ENCODE peak calls at places on chromosomes 2 and 18, in ten cellular contexts. U is GM12865; N is CD8-positive, alpha-beta memory T cell; S is cardiac muscle cell; M is CD4-positive, alpha-beta memory T cell; G is pancreas; V is epithelial cell of esophagus; B is GM23248; X is mesendoderm; A is body of pancreas. J is an unnamed sample.

GRCh38 chr2:237165405-237166276 is 80.0 kb downstream of the COPS8 start:
- DNase-seq in U (peak), N (no peak), S (peak), M (no peak), G (no peak), V (peak), B (peak), X (peak), A (no peak), J (no peak)

GRCh38 chr2:95234806-95235205 is 27.5 kb downstream of the ZNF892 start:
- DNase-seq in U (no peak), N (no peak), S (no peak), M (no peak), G (no peak), V (no peak), B (no peak), X (no peak), A (no peak), J (no peak)

GRCh38 chr2:99545622-99546021 is 55.8 kb upstream of the REV1 start:
- DNase-seq in U (no peak), N (no peak), S (no peak), M (no peak), G (no peak), V (no peak), B (no peak), X (no peak), A (no peak), J (no peak)

GRCh38 chr2:214104219-214104618 is 306.6 kb upstream of the VWC2L start:
- DNase-seq in U (no peak), N (no peak), S (no peak), M (no peak), G (no peak), V (no peak), B (no peak), X (no peak), A (no peak), J (no peak)

GRCh38 chr2:54512663-54513363 is 56.7 kb downstream of the SPTBN1 start:
- DNase-seq in U (no peak), N (no peak), S (no peak), M (no peak), G (no peak), V (no peak), B (no peak), X (no peak), A (no peak), J (peak)

GRCh38 chr2:10287766-10288165 is 14.9 kb upstream of the HPCAL1 start:
- DNase-seq in U (no peak), N (no peak), S (no peak), M (no peak), G (no peak), V (no peak), B (no peak), X (no peak), A (no peak), J (no peak)

GRCh38 chr2:150938586-150938985 is 323.1 kb downstream of the RBM43 start:
- DNase-seq in U (no peak), N (no peak), S (no peak), M (no peak), G (no peak), V (no peak), B (peak), X (no peak), A (no peak), J (no peak)

GRCh38 chr2:199273043-199273647 is 184.6 kb downstream of the SATB2 start:
- DNase-seq in U (no peak), N (no peak), S (no peak), M (no peak), G (no peak), V (peak), B (peak), X (no peak), A (no peak), J (no peak)

GRCh38 chr2:165009466-165009865 is 54.1 kb upstream of the SLC38A11 start:
- DNase-seq in U (no peak), N (no peak), S (no peak), M (no peak), G (no peak), V (peak), B (peak), X (no peak), A (no peak), J (no peak)

GRCh38 chr18:22167471-22168151 is 1.8 kb upstream of the GATA6 start:
- DNase-seq in U (no peak), N (no peak), S (peak), M (no peak), G (peak), V (peak), B (peak), X (peak), A (peak), J (no peak)

GRCh38 chr18:76487782-76488181 is 7.3 kb downstream of the ZNF516 start:
- DNase-seq in U (no peak), N (no peak), S (no peak), M (no peak), G (no peak), V (no peak), B (no peak), X (peak), A (no peak), J (no peak)

GRCh38 chr2:174120346-174120745 is 128.0 kb downstream of the OLA1 start:
- DNase-seq in U (peak), N (no peak), S (no peak), M (no peak), G (no peak), V (peak), B (peak), X (no peak), A (no peak), J (no peak)

GRCh38 chr2:128686881-128687550 is 368.3 kb upstream of the HS6ST1 start:
- DNase-seq in U (no peak), N (no peak), S (no peak), M (no peak), G (no peak), V (no peak), B (no peak), X (no peak), A (no peak), J (no peak)

GRCh38 chr2:508121-508520 is 169.1 kb downstream of the TMEM18 start:
- DNase-seq in U (no peak), N (no peak), S (no peak), M (no peak), G (no peak), V (no peak), B (no peak), X (no peak), A (no peak), J (no peak)

GRCh38 chr2:38740851-38741541 is 10.2 kb downstream of the SRSF7 start:
- DNase-seq in U (no peak), N (peak), S (peak), M (peak), G (no peak), V (peak), B (peak), X (peak), A (peak), J (peak)

GRCh38 chr2:220489116-220489515 is 861.7 kb downstream of the SLC4A3 start:
- DNase-seq in U (no peak), N (no peak), S (no peak), M (no peak), G (no peak), V (no peak), B (no peak), X (no peak), A (no peak), J (no peak)

GRCh38 chr2:231648579-231649174 is 56.0 kb downstream of the TEX44 start:
- DNase-seq in U (peak), N (peak), S (peak), M (peak), G (peak), V (peak), B (peak), X (peak), A (peak), J (peak)

GRCh38 chr2:231050018-231050901 is 6.4 kb upstream of the PSMD1 start:
- DNase-seq in U (no peak), N (no peak), S (peak), M (no peak), G (peak), V (no peak), B (no peak), X (no peak), A (peak), J (no peak)

GRCh38 chr18:9631814-9632496 is 17.6 kb upstream of the PPP4R1 start:
- DNase-seq in U (no peak), N (no peak), S (no peak), M (no peak), G (no peak), V (peak), B (peak), X (peak), A (peak), J (no peak)

GRCh38 chr2:128410758-128411215 is 92.1 kb upstream of the HS6ST1 start:
- DNase-seq in U (no peak), N (no peak), S (no peak), M (no peak), G (no peak), V (no peak), B (no peak), X (no peak), A (no peak), J (no peak)

GRCh38 chr2:49108436-49108835 is 45.9 kb downstream of the FSHR start:
- DNase-seq in U (no peak), N (no peak), S (no peak), M (no peak), G (no peak), V (no peak), B (no peak), X (no peak), A (no peak), J (no peak)

GRCh38 chr2:121254748-121255147 is 30.3 kb downstream of the TFCP2L1 start:
- DNase-seq in U (no peak), N (no peak), S (no peak), M (no peak), G (peak), V (no peak), B (no peak), X (no peak), A (no peak), J (peak)

GRCh38 chr2:38750793-38751042 is 443 bp downstream of the SRSF7 start:
- DNase-seq in U (peak), N (no peak), S (no peak), M (no peak), G (peak), V (no peak), B (no peak), X (no peak), A (peak), J (peak)

DNA sequence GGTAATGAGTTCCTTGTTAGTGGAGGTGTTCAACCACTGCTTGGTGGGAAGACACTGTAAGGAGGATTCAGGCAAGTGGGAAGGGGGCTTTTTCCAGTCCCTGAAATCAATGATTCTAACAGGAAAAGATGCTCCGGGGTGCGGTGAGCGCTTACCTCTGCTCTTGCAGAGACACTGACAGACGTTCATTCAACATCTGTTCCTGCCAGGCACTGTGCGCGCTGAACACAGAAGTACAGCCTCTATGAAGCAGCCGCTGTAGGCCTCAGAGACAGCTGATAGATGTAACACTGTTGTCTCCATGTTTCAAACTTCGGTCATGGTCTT is 738 bp upstream of the CLIP4 start:
- DNase-seq in U (peak), N (no peak), S (no peak), M (no peak), G (no peak), V (no peak), B (peak), X (no peak), A (peak), J (peak)
- H3K4me3 ChIP-seq in U (peak), N (peak), S (no peak), M (no peak), G (no peak), V (peak), B (peak), X (no peak), A (no peak), J (peak)

DNA sequence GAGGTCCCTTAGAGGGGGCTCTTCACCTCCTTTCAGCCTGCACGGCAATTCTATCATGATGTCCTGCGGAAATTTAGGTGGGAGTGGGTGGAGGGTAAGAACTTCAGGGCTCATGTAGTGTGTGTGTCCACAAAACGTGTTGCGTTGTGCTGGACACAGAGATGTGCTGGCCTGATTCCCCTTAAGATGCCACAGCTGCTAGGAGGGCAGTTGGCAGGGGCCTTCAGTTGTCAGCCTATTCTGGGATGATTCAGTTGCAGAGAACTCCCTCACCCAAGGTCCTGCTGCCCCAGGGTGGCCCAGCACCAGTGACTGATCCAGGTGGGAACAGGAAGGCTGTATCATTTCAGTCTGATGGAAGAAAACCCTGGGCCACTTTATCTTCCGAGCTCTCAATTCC is 1.0 kb upstream of the HJURP start:
- DNase-seq in U (no peak), N (no peak), S (no peak), M (no peak), G (no peak), V (no peak), B (no peak), X (no peak), A (no peak), J (no peak)
- H3K4me3 ChIP-seq in U (no peak), N (peak), S (no peak), M (no peak), G (no peak), V (no peak), B (peak), X (no peak), A (no peak), J (no peak)

DNA sequence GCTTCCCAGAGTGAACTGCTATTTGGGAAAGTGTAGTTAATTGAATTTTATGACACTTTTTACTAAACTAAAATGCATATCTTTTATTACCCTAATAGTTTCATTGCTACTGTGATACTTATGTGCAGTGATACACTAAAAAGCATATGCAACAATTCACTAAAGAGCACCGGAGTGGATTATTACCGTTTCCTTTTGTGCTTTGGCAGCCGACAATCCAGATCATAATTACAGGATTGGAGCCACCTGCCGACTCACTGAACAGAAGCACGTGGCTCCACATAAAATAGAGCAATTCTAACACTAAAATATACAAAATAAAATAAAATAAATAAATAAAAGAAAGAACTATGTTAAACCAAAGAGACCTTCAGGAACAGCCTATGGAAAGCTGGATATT is 583.4 kb downstream of the NRXN1 start:
- DNase-seq in U (no peak), N (no peak), S (no peak), M (no peak), G (no peak), V (no peak), B (no peak), X (no peak), A (no peak), J (no peak)
- H3K4me3 ChIP-seq in U (no peak), N (no peak), S (no peak), M (no peak), G (no peak), V (no peak), B (no peak), X (no peak), A (no peak), J (no peak)

GRCh38 chr2:106264203-106264602 is 70.1 kb upstream of the UXS1 start:
- DNase-seq in U (no peak), N (no peak), S (no peak), M (no peak), G (no peak), V (no peak), B (no peak), X (no peak), A (no peak), J (no peak)

GRCh38 chr2:106270471-106270891 is 76.4 kb upstream of the UXS1 start:
- DNase-seq in U (no peak), N (no peak), S (no peak), M (no peak), G (no peak), V (no peak), B (no peak), X (no peak), A (no peak), J (no peak)

GRCh38 chr2:106272202-106272807 is 78.2 kb upstream of the UXS1 start:
- DNase-seq in U (peak), N (no peak), S (no peak), M (no peak), G (no peak), V (peak), B (no peak), X (peak), A (peak), J (no peak)

GRCh38 chr2:106267997-106268396 is 73.9 kb upstream of the UXS1 start:
- DNase-seq in U (no peak), N (peak), S (no peak), M (peak), G (no peak), V (no peak), B (no peak), X (no peak), A (no peak), J (no peak)

DNA sequence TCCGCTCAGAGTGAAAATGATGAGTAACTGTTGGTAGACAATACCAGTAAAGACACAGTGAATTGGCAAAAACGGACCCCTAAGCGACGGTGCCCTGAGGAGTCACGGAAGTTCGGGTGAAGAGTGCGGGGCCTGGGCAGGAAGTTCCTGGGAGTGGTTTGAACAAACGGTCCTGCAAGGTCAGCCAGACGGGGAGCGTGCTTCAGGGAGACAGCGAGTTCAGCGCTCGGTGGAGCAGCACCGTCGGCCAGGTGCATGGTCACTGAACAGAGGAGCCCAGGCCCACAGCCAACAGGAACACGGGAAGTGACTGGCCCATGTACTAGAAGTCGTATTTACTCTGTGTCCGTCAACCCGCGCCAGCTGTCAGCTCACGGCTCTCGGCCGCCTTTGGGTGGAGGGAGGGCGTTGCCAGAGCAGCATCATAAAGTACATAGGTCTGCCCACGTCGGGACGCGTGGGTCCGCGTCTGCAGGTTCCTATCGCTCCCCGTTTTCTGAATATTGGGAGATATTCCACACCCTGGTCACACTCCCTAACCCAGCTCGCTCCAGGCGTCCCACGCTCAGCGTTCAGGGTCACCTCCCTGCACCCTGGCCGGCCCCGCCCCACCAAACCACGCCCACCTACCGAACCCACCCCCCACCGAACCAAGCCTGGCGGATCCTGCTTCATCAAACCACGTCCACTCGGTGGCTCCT is 75.6 kb upstream of the UXS1 start:
- DNase-seq in U (peak), N (no peak), S (peak), M (peak), G (peak), V (peak), B (peak), X (no peak), A (peak), J (peak)
- H3K4me3 ChIP-seq in U (no peak), N (peak), S (peak), M (peak), G (peak), V (no peak), B (peak), X (peak), A (no peak), J (no peak)

DNA sequence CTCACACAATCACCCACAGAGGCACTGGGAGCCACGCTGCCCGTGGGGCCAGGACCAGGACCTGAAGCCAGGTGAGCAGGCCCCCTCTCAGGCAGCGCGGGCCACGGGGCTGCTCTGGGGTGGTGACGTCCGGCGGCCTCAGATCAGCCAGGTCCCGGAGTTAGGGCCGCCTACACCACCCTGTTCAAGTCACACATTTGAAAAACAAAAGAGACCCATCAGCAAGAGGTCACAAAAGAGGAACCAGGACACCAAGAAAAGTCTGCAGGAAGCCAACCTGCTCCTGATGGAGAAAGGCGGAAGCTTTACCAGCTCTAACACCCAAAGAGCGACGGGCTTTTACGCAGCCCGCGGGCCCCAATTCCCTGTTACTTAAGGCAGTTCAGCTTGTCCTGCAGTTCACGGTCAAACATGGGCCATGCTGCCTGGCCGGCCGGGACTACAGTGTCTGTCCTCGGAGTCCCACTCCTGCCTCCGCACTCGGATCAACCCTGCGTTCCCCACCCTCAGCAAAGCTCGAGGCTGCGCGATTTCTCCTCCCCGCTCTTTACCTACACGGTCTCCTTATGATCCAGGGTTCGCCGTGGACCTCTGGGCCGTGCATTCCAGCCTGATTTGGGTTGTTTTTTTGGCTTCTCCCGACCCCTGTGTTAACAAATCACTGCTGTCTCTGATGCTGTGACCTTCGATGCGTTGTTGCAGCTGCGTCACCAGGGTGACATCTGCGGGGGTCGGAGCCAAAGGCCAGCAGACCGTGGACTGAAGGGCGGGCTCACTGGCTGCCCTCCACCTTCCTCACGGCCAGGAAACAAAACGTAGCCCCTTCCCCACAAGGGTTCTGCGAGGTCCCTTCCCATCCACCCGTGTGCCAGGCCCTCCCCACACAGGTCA is 31.0 kb downstream of the SNORC start:
- DNase-seq in U (no peak), N (no peak), S (no peak), M (no peak), G (peak), V (no peak), B (no peak), X (peak), A (no peak), J (no peak)
- H3K4me3 ChIP-seq in U (no peak), N (no peak), S (no peak), M (no peak), G (no peak), V (no peak), B (no peak), X (no peak), A (no peak), J (no peak)

GRCh38 chr2:147204102-147204501 is 640.7 kb upstream of the ACVR2A start:
- DNase-seq in U (no peak), N (no peak), S (no peak), M (no peak), G (no peak), V (peak), B (peak), X (no peak), A (no peak), J (no peak)
- H3K4me3 ChIP-seq in U (no peak), N (no peak), S (no peak), M (no peak), G (no peak), V (no peak), B (no peak), X (no peak), A (no peak), J (no peak)

GRCh38 chr18:67597759-67598158 is 81.2 kb upstream of the DSEL start:
- DNase-seq in U (no peak), N (no peak), S (no peak), M (no peak), G (no peak), V (peak), B (no peak), X (no peak), A (no peak), J (no peak)
- H3K4me3 ChIP-seq in U (no peak), N (no peak), S (no peak), M (no peak), G (no peak), V (no peak), B (no peak), X (no peak), A (no peak), J (no peak)